ENCODE peak calls at places on chromosomes 4 and X, in four cellular contexts. One of them, this sample, is unnamed.

GRCh38 chr4:158958489-158959270 is 144.2 kb upstream of the RAPGEF2 start:
- DNase-seq in head of caudate nucleus: no peak
- DNase-seq in SHP77: no peak
- DNase-seq in NCI-H1092: no peak
- DNase-seq in this sample: no peak

GRCh38 chr4:149631629-149632028 is 184.0 kb downstream of the IQCM start:
- DNase-seq in head of caudate nucleus: no peak
- DNase-seq in SHP77: no peak
- DNase-seq in NCI-H1092: no peak
- DNase-seq in this sample: no peak

GRCh38 chrX:3262906-3263305 is 83.5 kb downstream of the MXRA5 start:
- DNase-seq in head of caudate nucleus: no peak
- DNase-seq in SHP77: no peak
- DNase-seq in NCI-H1092: no peak
- DNase-seq in this sample: no peak

GRCh38 chr4:188660796-188661195 is 521.6 kb downstream of the TRIML1 start:
- DNase-seq in head of caudate nucleus: peak
- DNase-seq in SHP77: no peak
- DNase-seq in NCI-H1092: no peak
- DNase-seq in this sample: no peak

GRCh38 chr4:153901220-153901619 is 112.3 kb upstream of the SFRP2 start:
- DNase-seq in head of caudate nucleus: no peak
- DNase-seq in SHP77: no peak
- DNase-seq in NCI-H1092: no peak
- DNase-seq in this sample: no peak

GRCh38 chrX:135185795-135186443 is 14.7 kb upstream of the CT55 start:
- DNase-seq in head of caudate nucleus: no peak
- DNase-seq in SHP77: peak
- DNase-seq in NCI-H1092: peak
- DNase-seq in this sample: no peak

GRCh38 chr4:1737666-1738065 is 16.3 kb downstream of the TACC3 start:
- DNase-seq in head of caudate nucleus: no peak
- DNase-seq in SHP77: no peak
- DNase-seq in NCI-H1092: no peak
- DNase-seq in this sample: no peak

GRCh38 chr4:41693629-41694028 is 54.9 kb downstream of the PHOX2B start:
- DNase-seq in head of caudate nucleus: no peak
- DNase-seq in SHP77: no peak
- DNase-seq in NCI-H1092: no peak
- DNase-seq in this sample: peak

GRCh38 chr4:79576480-79576803 is 168.4 kb upstream of the GK2 start:
- DNase-seq in head of caudate nucleus: no peak
- DNase-seq in SHP77: peak
- DNase-seq in NCI-H1092: peak
- DNase-seq in this sample: peak

GRCh38 chr4:120088507-120088906 is 21.9 kb upstream of the MAD2L1 start:
- DNase-seq in head of caudate nucleus: no peak
- DNase-seq in SHP77: no peak
- DNase-seq in NCI-H1092: no peak
- DNase-seq in this sample: no peak

GRCh38 chr4:138400528-138400927 is 158.4 kb upstream of the SLC7A11 start:
- DNase-seq in head of caudate nucleus: no peak
- DNase-seq in SHP77: no peak
- DNase-seq in NCI-H1092: no peak
- DNase-seq in this sample: no peak

GRCh38 chr4:44804301-44804700 is 77.9 kb upstream of the GNPDA2 start:
- DNase-seq in head of caudate nucleus: no peak
- DNase-seq in SHP77: no peak
- DNase-seq in NCI-H1092: no peak
- DNase-seq in this sample: no peak

GRCh38 chr4:7581477-7581876 is 146.7 kb upstream of the PSAPL1 start:
- DNase-seq in head of caudate nucleus: no peak
- DNase-seq in SHP77: no peak
- DNase-seq in NCI-H1092: no peak
- DNase-seq in this sample: no peak

GRCh38 chr4:3413675-3414420 is 27.9 kb upstream of the HGFAC start:
- DNase-seq in head of caudate nucleus: peak
- DNase-seq in SHP77: no peak
- DNase-seq in NCI-H1092: no peak
- DNase-seq in this sample: no peak

GRCh38 chr4:88442636-88443260 is 14.2 kb upstream of the HERC5 start:
- DNase-seq in head of caudate nucleus: no peak
- DNase-seq in SHP77: no peak
- DNase-seq in NCI-H1092: no peak
- DNase-seq in this sample: no peak

GRCh38 chrX:141133272-141133671 is 43.7 kb downstream of the LDOC1 start:
- DNase-seq in head of caudate nucleus: no peak
- DNase-seq in SHP77: no peak
- DNase-seq in NCI-H1092: no peak
- DNase-seq in this sample: no peak

GRCh38 chr4:3437582-3437936 is 4.2 kb upstream of the HGFAC start:
- DNase-seq in head of caudate nucleus: no peak
- DNase-seq in SHP77: no peak
- DNase-seq in NCI-H1092: no peak
- DNase-seq in this sample: no peak

GRCh38 chrX:14030248-14030592 is 528 bp upstream of the GEMIN8 start:
- DNase-seq in head of caudate nucleus: no peak
- DNase-seq in SHP77: no peak
- DNase-seq in NCI-H1092: no peak
- DNase-seq in this sample: no peak

GRCh38 chr4:163701915-163702314 is 207.4 kb downstream of the TMA16 start:
- DNase-seq in head of caudate nucleus: no peak
- DNase-seq in SHP77: peak
- DNase-seq in NCI-H1092: no peak
- DNase-seq in this sample: no peak

GRCh38 chrX:135977611-135978010 is 3.8 kb upstream of the MMGT1 start:
- DNase-seq in head of caudate nucleus: no peak
- DNase-seq in SHP77: no peak
- DNase-seq in NCI-H1092: no peak
- DNase-seq in this sample: no peak

GRCh38 chr4:2007804-2008670 is 737 bp downstream of the NELFA start:
- DNase-seq in head of caudate nucleus: no peak
- DNase-seq in SHP77: peak
- DNase-seq in NCI-H1092: no peak
- DNase-seq in this sample: no peak

GRCh38 chr4:48127231-48127881 is 6.7 kb downstream of the TXK start:
- DNase-seq in head of caudate nucleus: no peak
- DNase-seq in SHP77: no peak
- DNase-seq in NCI-H1092: no peak
- DNase-seq in this sample: no peak